ENCODE peak calls at places on chromosomes 12 and 14, in five cellular contexts. W is AG10803; U is stimulated activated CD8-positive, alpha-beta memory T cell treated with anti-CD3 and anti-CD28 coated beads, Interleukin-7, amount 100 ng/mL, for 1 hour; F is trophoblast cell; B is activated CD4-positive, alpha-beta T cell treated with anti-CD3 and anti-CD28 coated beads for 1 hour. I is an unnamed sample.
A peak's percentile ranks its signal among the peaks of the same experiment; 100 is the strongest.

GRCh38 chr12:92107621-92108131 is 38.0 kb downstream of the BTG1 start:
- DNase-seq in W (no peak), U (no peak), F (no peak), B (no peak), I (no peak)

GRCh38 chr14:30077946-30078345 is 150.3 kb upstream of the PRKD1 start:
- DNase-seq in W (peak; percentile 78), U (no peak), F (no peak), B (no peak), I (no peak)

GRCh38 chr12:6507102-6507998 is 13.4 kb downstream of the NCAPD2 start:
- DNase-seq in W (no peak), U (no peak), F (no peak), B (no peak), I (no peak)

GRCh38 chr12:132708150-132708549 is 2.5 kb upstream of the PGAM5 start:
- DNase-seq in W (no peak), U (no peak), F (no peak), B (no peak), I (no peak)

GRCh38 chr14:79515158-79515557 is 696.1 kb downstream of the DIO2 start:
- DNase-seq in W (no peak), U (no peak), F (no peak), B (no peak), I (no peak)

GRCh38 chr14:28542040-28542439 is 224.5 kb upstream of the FOXG1 start:
- DNase-seq in W (no peak), U (no peak), F (no peak), B (no peak), I (no peak)

GRCh38 chr12:71636704-71637115 is 26.9 kb downstream of the ZFC3H1 start:
- DNase-seq in W (peak; percentile 73), U (no peak), F (peak; percentile 35), B (no peak), I (no peak)

GRCh38 chr14:67749341-67750110 is 47.8 kb downstream of the RDH12 start:
- DNase-seq in W (peak; percentile 2), U (no peak), F (no peak), B (no peak), I (no peak)

GRCh38 chr12:56162468-56163290 is 4.5 kb downstream of the MYL6 start:
- DNase-seq in W (no peak), U (no peak), F (no peak), B (no peak), I (no peak)

GRCh38 chr12:3421191-3421590 is 69.8 kb upstream of the PRMT8 start:
- DNase-seq in W (no peak), U (no peak), F (no peak), B (no peak), I (no peak)

GRCh38 chr14:55107766-55108554 is 21.1 kb upstream of the LGALS3 start:
- DNase-seq in W (peak; percentile 98), U (no peak), F (peak; percentile 71), B (no peak), I (peak; percentile 22)

GRCh38 chr12:50387487-50387886 is 8.9 kb downstream of the FAM186A start:
- DNase-seq in W (peak; percentile 42), U (no peak), F (no peak), B (no peak), I (no peak)

I was measured in GOT3.